ENCODE peak calls at places on chromosomes 4 and X, in four cellular contexts. L, A, H and E are unnamed samples.

GRCh38 chr4:158172558-158173258 is at the start of gene GASK1B:
- DNase-seq in L (peak), A (peak), H (peak), E (peak)

GRCh38 chr4:2836391-2836859 is 7.2 kb upstream of the ADD1 start:
- DNase-seq in L (no peak), A (no peak), H (no peak), E (no peak)

GRCh38 chr4:46390353-46391058 is 578 bp upstream of the GABRA2 start:
- DNase-seq in L (no peak), A (no peak), H (peak), E (peak)

GRCh38 chrX:107738768-107739167 is 36.8 kb downstream of the TSC22D3 start:
- DNase-seq in L (no peak), A (no peak), H (no peak), E (no peak)

GRCh38 chrX:119605398-119605738 is 856 bp downstream of the NKRF start:
- DNase-seq in L (peak), A (peak), H (peak), E (no peak)

GRCh38 chrX:101410461-101410860 is 2.4 kb downstream of the HNRNPH2 start:
- DNase-seq in L (peak), A (no peak), H (no peak), E (no peak)

GRCh38 chr4:88443486-88443885 is 13.4 kb upstream of the HERC5 start:
- DNase-seq in L (no peak), A (no peak), H (peak), E (no peak)

GRCh38 chr4:147843162-147843561 is 111.3 kb downstream of the ARHGAP10 start:
- DNase-seq in L (no peak), A (no peak), H (peak), E (no peak)

GRCh38 chr4:138182838-138183426 is 59.2 kb downstream of the SLC7A11 start:
- DNase-seq in L (peak), A (peak), H (peak), E (peak)

GRCh38 chr4:151841107-151841506 is 80.3 kb upstream of the GATB start:
- DNase-seq in L (no peak), A (no peak), H (no peak), E (no peak)

GRCh38 chrX:85922821-85923220 is 124.5 kb downstream of the CHM start:
- DNase-seq in L (peak), A (no peak), H (no peak), E (no peak)

GRCh38 chr4:10182446-10183424 is 66.1 kb upstream of the WDR1 start:
- DNase-seq in L (no peak), A (no peak), H (no peak), E (no peak)

GRCh38 chr4:152102184-152103000 is 341.6 kb upstream of the GATB start:
- DNase-seq in L (peak), A (no peak), H (no peak), E (no peak)

GRCh38 chrX:9677098-9677739 is 88.4 kb downstream of the GPR143 start:
- DNase-seq in L (peak), A (no peak), H (no peak), E (no peak)

GRCh38 chrX:94721386-94721785 is 1047.4 kb downstream of the FAM133A start:
- DNase-seq in L (no peak), A (no peak), H (no peak), E (no peak)

GRCh38 chr4:65050786-65051185 is 619.5 kb downstream of the EPHA5 start:
- DNase-seq in L (no peak), A (no peak), H (no peak), E (no peak)

GRCh38 chrX:9681011-9681410 is 84.6 kb downstream of the GPR143 start:
- DNase-seq in L (no peak), A (no peak), H (no peak), E (no peak)

GRCh38 chr4:152101546-152102183 is 340.9 kb upstream of the GATB start:
- DNase-seq in L (no peak), A (no peak), H (no peak), E (no peak)

GRCh38 chr4:122783301-122784215 is 43.1 kb upstream of the FGF2 start:
- DNase-seq in L (peak), A (no peak), H (peak), E (peak)
- TF ChIP-seq EZH2phosphoT487 in L (no peak), A (no peak), H (no peak), E (no peak)

GRCh38 chr4:154364012-154364863 is 127.4 kb downstream of the DCHS2 start:
- DNase-seq in L (no peak), A (no peak), H (no peak), E (no peak)

GRCh38 chr4:154366956-154367355 is 124.6 kb downstream of the DCHS2 start:
- DNase-seq in L (no peak), A (no peak), H (peak), E (no peak)

DNA sequence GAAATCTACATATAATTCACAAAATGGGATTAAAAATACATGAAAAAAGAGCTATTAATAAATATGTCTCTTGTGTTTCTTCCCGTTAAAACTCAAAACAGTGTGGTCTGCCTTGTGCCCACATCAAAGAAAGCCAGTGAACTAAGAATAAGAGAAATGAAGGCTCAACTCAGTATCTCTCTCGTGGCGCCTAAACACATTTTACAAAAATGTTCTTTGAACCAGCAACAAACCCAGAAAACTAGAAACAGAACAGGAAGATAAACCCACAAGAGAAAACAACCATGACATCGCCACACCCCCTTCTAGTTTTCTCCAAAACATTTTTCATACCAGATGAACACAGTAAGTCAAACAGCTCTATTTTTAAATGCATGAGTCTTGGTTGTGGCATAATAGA is 130.1 kb downstream of the DCHS2 start:
- DNase-seq in L (no peak), A (no peak), H (no peak), E (no peak)
- H2AFZ ChIP-seq in L (no peak), A (no peak), H (no peak), E (no peak)

GRCh38 chrX:32847921-32848320 is 363.4 kb downstream of the DMD start:
- DNase-seq in L (no peak), A (no peak), H (no peak), E (no peak)

GRCh38 chrX:32852203-32852602 is 359.1 kb downstream of the DMD start:
- DNase-seq in L (no peak), A (no peak), H (no peak), E (no peak)

DNA sequence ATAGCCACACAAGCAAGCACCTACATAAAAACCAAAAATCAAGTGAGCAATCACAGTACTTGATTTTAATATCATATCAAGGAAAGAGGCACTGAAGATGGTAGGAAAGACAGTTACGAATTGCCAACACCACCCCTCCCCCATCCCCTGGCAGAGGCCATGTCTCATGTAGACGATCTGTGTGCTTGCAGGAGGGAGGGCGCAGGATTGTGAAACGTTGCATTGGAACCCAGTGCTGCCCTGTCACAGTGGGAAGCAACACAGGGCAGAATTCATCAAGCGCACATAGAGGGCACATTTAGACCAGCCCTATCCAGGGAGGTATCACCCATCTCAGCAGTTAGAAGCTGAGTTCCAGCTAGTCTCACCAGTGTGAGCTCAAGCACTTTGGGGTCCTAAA is 359.8 kb downstream of the DMD start:
- DNase-seq in L (no peak), A (no peak), H (no peak), E (no peak)
- TF ChIP-seq EZH2phosphoT487 in L (no peak), A (no peak), H (no peak), E (no peak)

DNA sequence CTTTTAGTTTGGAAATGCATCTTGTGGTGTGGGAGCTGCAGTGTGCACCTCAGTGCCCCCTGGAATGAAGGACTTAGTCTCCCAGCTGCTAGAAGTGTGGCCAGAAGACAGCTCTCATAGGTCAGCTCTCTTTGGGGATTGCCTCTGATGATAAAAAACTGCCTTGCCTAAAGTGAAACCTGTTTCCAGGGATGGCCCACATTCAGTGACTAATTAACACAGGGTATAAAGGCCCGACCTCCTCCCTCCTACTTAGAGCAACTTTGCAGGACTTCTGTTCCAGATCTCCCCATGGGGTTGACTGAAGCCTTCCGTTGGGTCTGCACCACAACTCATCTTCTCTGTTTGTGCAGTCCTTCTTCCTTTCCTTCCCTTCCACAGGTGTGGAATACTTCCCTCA is 53.2 kb downstream of the SPINK2 start:
- DNase-seq in L (no peak), A (no peak), H (no peak), E (no peak)
- H2AFZ ChIP-seq in L (no peak), A (no peak), H (no peak), E (no peak)

DNA sequence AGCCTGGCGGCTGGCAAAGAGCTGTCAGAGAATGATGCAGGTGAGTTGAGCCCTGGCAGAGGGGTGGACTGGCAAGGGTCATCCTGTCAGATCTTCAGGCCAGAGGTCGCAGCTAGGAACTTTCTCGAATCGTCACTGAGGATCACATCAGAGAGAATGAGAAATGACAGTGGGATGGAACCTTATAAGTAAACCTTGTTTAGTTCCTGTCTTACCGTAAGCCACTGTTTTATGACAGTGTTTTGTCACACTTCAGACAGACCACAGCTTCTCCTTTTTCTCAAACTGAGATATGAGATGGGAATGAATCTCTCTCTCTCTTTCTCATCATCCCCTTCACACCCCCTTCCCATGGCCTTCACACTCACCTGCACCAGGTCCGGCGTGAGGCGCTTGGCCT is 9.3 kb downstream of the DIPK2B start:
- DNase-seq in L (no peak), A (no peak), H (no peak), E (no peak)
- TF ChIP-seq EZH2phosphoT487 in L (no peak), A (no peak), H (no peak), E (no peak)